ENCODE peak calls at places on chromosomes 6 and 20, in nine cellular contexts. A, U, O, C, R, V, L, G and E are unnamed samples.
A peak's percentile ranks its signal among the peaks of the same experiment; 100 is the strongest.

GRCh38 chr6:75272145-75272840 is 12.3 kb downstream of the TMEM30A start:
- DNase-seq in A (no peak), U (no peak), O (peak; percentile 54), C (no peak), R (no peak), V (no peak), L (no peak), G (no peak), E (no peak)

GRCh38 chr20:63495771-63496403 is 3.0 kb downstream of the EEF1A2 start:
- DNase-seq in A (peak; percentile 53), U (no peak), O (peak; percentile 87), C (peak; percentile 44), R (peak; percentile 62), V (peak; percentile 89), L (peak; percentile 62), G (no peak), E (peak; percentile 83)

GRCh38 chr6:109296971-109297372 is 85.3 kb downstream of the CD164 start:
- DNase-seq in A (peak; percentile 21), U (no peak), O (no peak), C (no peak), R (no peak), V (no peak), L (no peak), G (no peak), E (no peak)

GRCh38 chr6:125961117-125961516 is 4.5 kb downstream of the HINT3 start:
- DNase-seq in A (no peak), U (no peak), O (no peak), C (no peak), R (no peak), V (no peak), L (no peak), G (no peak), E (no peak)

GRCh38 chr6:69162811-69163210 is 527.7 kb downstream of the ADGRB3 start:
- DNase-seq in A (peak; percentile 7), U (no peak), O (no peak), C (no peak), R (no peak), V (no peak), L (no peak), G (no peak), E (no peak)

GRCh38 chr6:133995758-133996157 is 42.7 kb downstream of the TBPL1 start:
- DNase-seq in A (peak; percentile 33), U (no peak), O (no peak), C (no peak), R (no peak), V (no peak), L (no peak), G (no peak), E (no peak)

GRCh38 chr20:60948230-60948629 is 303.8 kb upstream of the CDH4 start:
- DNase-seq in A (no peak), U (no peak), O (no peak), C (no peak), R (no peak), V (no peak), L (no peak), G (no peak), E (no peak)

GRCh38 chr6:43737272-43738081 is 32.5 kb upstream of the VEGFA start:
- DNase-seq in A (peak; percentile 41), U (peak; percentile 83), O (no peak), C (no peak), R (peak; percentile 4), V (peak; percentile 62), L (no peak), G (no peak), E (no peak)

GRCh38 chr6:38413097-38413800 is 226.5 kb downstream of the BTBD9 start:
- DNase-seq in A (no peak), U (no peak), O (peak; percentile 25), C (no peak), R (peak; percentile 23), V (no peak), L (no peak), G (no peak), E (no peak)

GRCh38 chr6:156953125-156953477 is 175.9 kb downstream of the ARID1B start:
- DNase-seq in A (no peak), U (no peak), O (no peak), C (no peak), R (no peak), V (no peak), L (no peak), G (no peak), E (no peak)

GRCh38 chr20:11338506-11339306 is 579.0 kb upstream of the BTBD3 start:
- DNase-seq in A (peak; percentile 77), U (no peak), O (no peak), C (no peak), R (no peak), V (no peak), L (no peak), G (no peak), E (no peak)

GRCh38 chr6:112801681-112802080 is 454.6 kb downstream of the RFPL4B start:
- DNase-seq in A (no peak), U (no peak), O (no peak), C (no peak), R (no peak), V (no peak), L (no peak), G (no peak), E (no peak)

GRCh38 chr6:79034865-79035264 is 43.2 kb downstream of the PHIP start:
- DNase-seq in A (no peak), U (peak; percentile 9), O (no peak), C (no peak), R (no peak), V (no peak), L (no peak), G (no peak), E (no peak)

GRCh38 chr6:78916411-78916810 is 49.1 kb downstream of the IRAK1BP1 start:
- DNase-seq in A (no peak), U (peak; percentile 81), O (no peak), C (no peak), R (no peak), V (no peak), L (no peak), G (no peak), E (no peak)

GRCh38 chr6:80959034-80959433 is 793.4 kb downstream of the TENT5A start:
- DNase-seq in A (no peak), U (no peak), O (peak; percentile 50), C (no peak), R (no peak), V (no peak), L (no peak), G (no peak), E (no peak)

GRCh38 chr20:13821876-13822275 is 37.0 kb downstream of the NDUFAF5 start:
- DNase-seq in A (no peak), U (no peak), O (peak; percentile 7), C (no peak), R (no peak), V (no peak), L (no peak), G (no peak), E (no peak)

GRCh38 chr6:87391334-87391733 is 16.4 kb upstream of the CFAP206 start:
- DNase-seq in A (peak; percentile 71), U (no peak), O (peak; percentile 39), C (no peak), R (no peak), V (no peak), L (no peak), G (peak; percentile 19), E (no peak)

GRCh38 chr20:4092136-4092479 is 76.8 kb upstream of the RNF24 start:
- DNase-seq in A (no peak), U (no peak), O (no peak), C (no peak), R (no peak), V (no peak), L (no peak), G (no peak), E (no peak)

DNA sequence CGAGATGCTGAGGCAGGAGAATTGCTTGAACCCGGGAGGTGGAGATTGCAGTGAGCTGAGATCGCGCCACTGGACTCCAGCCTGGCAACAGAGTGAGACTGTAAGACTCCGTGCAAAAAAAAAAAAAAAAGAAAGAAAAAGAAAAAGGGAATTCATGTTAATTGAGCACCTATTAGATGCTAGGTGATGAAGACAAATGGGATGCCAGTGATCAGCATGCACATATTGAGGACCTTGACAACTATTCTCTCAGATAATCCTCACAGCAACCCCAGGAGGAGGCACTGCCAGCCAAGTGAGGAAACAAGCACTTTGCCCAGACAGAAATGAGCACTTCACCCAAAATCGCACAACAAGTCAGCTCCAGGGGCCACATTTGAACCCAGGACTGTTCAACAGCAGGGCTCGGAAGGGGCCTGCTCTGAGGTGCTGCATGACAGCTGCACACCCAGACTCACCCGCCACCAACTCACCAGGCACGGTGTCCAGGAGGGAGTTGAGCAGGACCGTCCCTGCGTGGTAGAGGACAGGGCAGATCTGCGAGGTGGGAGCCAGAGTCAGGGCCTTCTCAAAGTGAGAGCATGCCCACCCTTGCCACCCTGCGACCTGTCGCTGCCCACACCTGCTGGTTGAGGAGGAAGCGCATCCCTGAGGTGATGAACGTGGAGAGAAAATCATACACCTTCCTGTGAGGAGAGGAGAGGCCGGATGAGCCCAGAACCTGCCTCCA is 4.6 kb downstream of the PLTP start:
- DNase-seq in A (no peak), U (no peak), O (no peak), C (no peak), R (no peak), V (no peak), L (peak; percentile 17), G (no peak), E (no peak)
- H3K4me1 ChIP-seq in A (peaks cover 1% of the 10 kb centered on the region), U (peaks cover 27% of the 10 kb centered on the region), O (peaks cover 33% of the 10 kb centered on the region), C (peaks cover 13% of the 10 kb centered on the region), R (peaks cover 5% of the 10 kb centered on the region), V (peaks cover 12% of the 10 kb centered on the region), L (no peaks in the 10 kb centered on the region), G (peaks cover 33% of the 10 kb centered on the region), E (peaks cover 25% of the 10 kb centered on the region)

GRCh38 chr6:151022492-151022891 is 157.0 kb downstream of the MTHFD1L start:
- DNase-seq in A (peak; percentile 42), U (no peak), O (no peak), C (no peak), R (no peak), V (no peak), L (no peak), G (no peak), E (no peak)
- H3K4me3 ChIP-seq in A (no peak overlapping the region), U (no peak overlapping the region), O (no peak overlapping the region), C (no peak overlapping the region), R (no peak overlapping the region), V (no peak overlapping the region), L (no peak overlapping the region), G (no peak overlapping the region), E (no peak overlapping the region)

DNA sequence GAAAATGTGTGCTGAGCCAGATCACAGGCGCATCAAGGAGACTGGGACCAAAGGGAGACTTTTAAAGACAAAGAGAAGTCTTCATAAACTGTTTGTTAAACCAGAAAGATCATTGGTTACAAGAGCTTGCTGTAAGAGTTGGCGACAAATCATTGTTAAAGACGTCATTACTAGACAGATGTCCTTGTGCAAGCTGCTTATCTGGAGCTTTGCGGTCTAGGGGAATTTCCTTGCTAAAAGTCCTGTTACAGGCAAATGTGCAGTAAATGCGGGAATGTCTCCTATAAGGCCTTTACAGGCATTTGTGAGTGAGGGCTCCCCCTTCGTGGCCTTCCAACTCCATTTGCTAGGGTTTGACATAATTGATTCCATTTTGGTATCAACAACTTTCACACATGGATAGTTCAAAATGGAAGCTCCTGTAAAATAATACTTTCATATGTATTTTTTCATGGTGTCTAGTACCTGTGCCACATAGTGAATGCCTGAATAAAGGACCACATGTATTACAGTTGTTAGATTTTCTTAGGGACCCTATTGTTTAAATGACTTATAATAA is 362.4 kb downstream of the UTRN start:
- DNase-seq in A (peak; percentile 18), U (no peak), O (no peak), C (no peak), R (no peak), V (no peak), L (peak; percentile 52), G (no peak), E (no peak)
- H3K4me1 ChIP-seq in A (peaks cover 2% of the 10 kb centered on the region), U (no peaks in the 10 kb centered on the region), O (peaks cover 14% of the 10 kb centered on the region), C (no peaks in the 10 kb centered on the region), R (no peaks in the 10 kb centered on the region), V (no peaks in the 10 kb centered on the region), L (peaks cover 61% of the 10 kb centered on the region), G (peaks cover 8% of the 10 kb centered on the region), E (no peaks in the 10 kb centered on the region)

GRCh38 chr20:25468126-25469075 is 60.9 kb downstream of the GINS1 start:
- DNase-seq in A (no peak), U (no peak), O (no peak), C (no peak), R (no peak), V (peak; percentile 16), L (no peak), G (no peak), E (no peak)
- H3K4me3 ChIP-seq in A (no peak overlapping the region), U (no peak overlapping the region), O (no peak overlapping the region), C (no peak overlapping the region), R (no peak overlapping the region), V (no peak overlapping the region), L (no peak overlapping the region), G (no peak overlapping the region), E (no peak overlapping the region)